ENCODE peak calls at places on chromosome 18, in six cellular contexts. One of them, this sample, is unnamed.

GRCh38 chr18:33051397-33051796 is 278.6 kb upstream of the KLHL14 start:
- DNase-seq in MCF 10A: peak
- DNase-seq in NCI-H1105 treated with DMSO at 0.1 percent for 48 hours: peak
- DNase-seq in fibroblast of mammary gland: peak
- DNase-seq in HTR-8/SVneo: no peak
- DNase-seq in AG04450: no peak
- DNase-seq in this sample: no peak

GRCh38 chr18:9876867-9877654 is 8.7 kb upstream of the TXNDC2 start:
- DNase-seq in HTR-8/SVneo: peak
- DNase-seq in fibroblast of mammary gland: peak
- DNase-seq in NCI-H1105 treated with DMSO at 0.1 percent for 48 hours: no peak
- DNase-seq in AG04450: peak
- DNase-seq in MCF 10A: peak
- DNase-seq in this sample: no peak

GRCh38 chr18:34223164-34223892 is 1.4 kb downstream of the NOL4 start:
- DNase-seq in fibroblast of mammary gland: no peak
- DNase-seq in HTR-8/SVneo: no peak
- DNase-seq in AG04450: no peak
- DNase-seq in MCF 10A: no peak
- DNase-seq in NCI-H1105 treated with DMSO at 0.1 percent for 48 hours: peak
- DNase-seq in this sample: no peak

GRCh38 chr18:35478520-35479435 is 19.0 kb downstream of the INO80C start:
- DNase-seq in AG04450: no peak
- DNase-seq in MCF 10A: peak
- DNase-seq in NCI-H1105 treated with DMSO at 0.1 percent for 48 hours: no peak
- DNase-seq in HTR-8/SVneo: peak
- DNase-seq in fibroblast of mammary gland: peak
- DNase-seq in this sample: no peak

GRCh38 chr18:14925281-14925709 is 177.3 kb downstream of the ANKRD30B start:
- DNase-seq in AG04450: no peak
- DNase-seq in NCI-H1105 treated with DMSO at 0.1 percent for 48 hours: no peak
- DNase-seq in MCF 10A: no peak
- DNase-seq in fibroblast of mammary gland: no peak
- DNase-seq in HTR-8/SVneo: peak
- DNase-seq in this sample: no peak

GRCh38 chr18:3458952-3459853 is 9.2 kb downstream of the TGIF1 start:
- DNase-seq in AG04450: no peak
- DNase-seq in MCF 10A: peak
- DNase-seq in NCI-H1105 treated with DMSO at 0.1 percent for 48 hours: no peak
- DNase-seq in fibroblast of mammary gland: peak
- DNase-seq in HTR-8/SVneo: no peak
- DNase-seq in this sample: no peak

GRCh38 chr18:79706658-79707057 is 27.1 kb downstream of the CTDP1 start:
- DNase-seq in NCI-H1105 treated with DMSO at 0.1 percent for 48 hours: no peak
- DNase-seq in fibroblast of mammary gland: no peak
- DNase-seq in HTR-8/SVneo: no peak
- DNase-seq in AG04450: no peak
- DNase-seq in MCF 10A: no peak
- DNase-seq in this sample: no peak

GRCh38 chr18:46497129-46497528 is 159.9 kb downstream of the LOXHD1 start:
- DNase-seq in AG04450: no peak
- DNase-seq in MCF 10A: peak
- DNase-seq in fibroblast of mammary gland: peak
- DNase-seq in NCI-H1105 treated with DMSO at 0.1 percent for 48 hours: no peak
- DNase-seq in HTR-8/SVneo: no peak
- DNase-seq in this sample: no peak

GRCh38 chr18:596288-596881 is 403 bp upstream of the CLUL1 start:
- DNase-seq in HTR-8/SVneo: peak
- DNase-seq in NCI-H1105 treated with DMSO at 0.1 percent for 48 hours: peak
- DNase-seq in AG04450: no peak
- DNase-seq in MCF 10A: peak
- DNase-seq in fibroblast of mammary gland: no peak
- DNase-seq in this sample: no peak

GRCh38 chr18:75730249-75730648 is 302.7 kb upstream of the SMIM21 start:
- DNase-seq in HTR-8/SVneo: no peak
- DNase-seq in MCF 10A: no peak
- DNase-seq in AG04450: no peak
- DNase-seq in fibroblast of mammary gland: no peak
- DNase-seq in NCI-H1105 treated with DMSO at 0.1 percent for 48 hours: no peak
- DNase-seq in this sample: no peak

GRCh38 chr18:2846638-2847340 is at the start of gene EMILIN2:
- DNase-seq in fibroblast of mammary gland: peak
- DNase-seq in MCF 10A: no peak
- DNase-seq in NCI-H1105 treated with DMSO at 0.1 percent for 48 hours: no peak
- DNase-seq in AG04450: no peak
- DNase-seq in HTR-8/SVneo: peak
- DNase-seq in this sample: no peak

GRCh38 chr18:2963048-2963447 is 49.9 kb downstream of the LPIN2 start:
- DNase-seq in HTR-8/SVneo: no peak
- DNase-seq in MCF 10A: no peak
- DNase-seq in NCI-H1105 treated with DMSO at 0.1 percent for 48 hours: no peak
- DNase-seq in AG04450: no peak
- DNase-seq in fibroblast of mammary gland: no peak
- DNase-seq in this sample: peak

GRCh38 chr18:46528037-46528436 is 129.0 kb downstream of the LOXHD1 start:
- DNase-seq in fibroblast of mammary gland: no peak
- DNase-seq in HTR-8/SVneo: no peak
- DNase-seq in NCI-H1105 treated with DMSO at 0.1 percent for 48 hours: no peak
- DNase-seq in AG04450: no peak
- DNase-seq in MCF 10A: no peak
- DNase-seq in this sample: no peak

GRCh38 chr18:52569492-52569891 is 229.5 kb downstream of the DCC start:
- DNase-seq in AG04450: no peak
- DNase-seq in NCI-H1105 treated with DMSO at 0.1 percent for 48 hours: no peak
- DNase-seq in fibroblast of mammary gland: no peak
- DNase-seq in MCF 10A: no peak
- DNase-seq in HTR-8/SVneo: no peak
- DNase-seq in this sample: no peak

GRCh38 chr18:42636309-42636708 is 479.2 kb downstream of the RIT2 start:
- DNase-seq in MCF 10A: no peak
- DNase-seq in fibroblast of mammary gland: no peak
- DNase-seq in HTR-8/SVneo: no peak
- DNase-seq in NCI-H1105 treated with DMSO at 0.1 percent for 48 hours: no peak
- DNase-seq in AG04450: no peak
- DNase-seq in this sample: no peak

GRCh38 chr18:33746261-33746660 is 168.2 kb downstream of the ASXL3 start:
- DNase-seq in AG04450: no peak
- DNase-seq in HTR-8/SVneo: no peak
- DNase-seq in NCI-H1105 treated with DMSO at 0.1 percent for 48 hours: no peak
- DNase-seq in MCF 10A: no peak
- DNase-seq in fibroblast of mammary gland: no peak
- DNase-seq in this sample: no peak

GRCh38 chr18:80210312-80211083 is 36.8 kb downstream of the PARD6G start:
- DNase-seq in fibroblast of mammary gland: no peak
- DNase-seq in MCF 10A: no peak
- DNase-seq in HTR-8/SVneo: no peak
- DNase-seq in NCI-H1105 treated with DMSO at 0.1 percent for 48 hours: peak
- DNase-seq in AG04450: no peak
- DNase-seq in this sample: no peak

GRCh38 chr18:304887-305529 is 37.2 kb upstream of the THOC1 start:
- DNase-seq in AG04450: no peak
- DNase-seq in MCF 10A: peak
- DNase-seq in NCI-H1105 treated with DMSO at 0.1 percent for 48 hours: no peak
- DNase-seq in HTR-8/SVneo: no peak
- DNase-seq in fibroblast of mammary gland: no peak
- DNase-seq in this sample: no peak

GRCh38 chr18:1499265-1499664 is 594.6 kb downstream of the ADCYAP1 start:
- DNase-seq in HTR-8/SVneo: no peak
- DNase-seq in NCI-H1105 treated with DMSO at 0.1 percent for 48 hours: no peak
- DNase-seq in fibroblast of mammary gland: no peak
- DNase-seq in AG04450: no peak
- DNase-seq in MCF 10A: no peak
- DNase-seq in this sample: no peak

GRCh38 chr18:48777026-48777736 is 173.6 kb downstream of the SMAD7 start:
- DNase-seq in fibroblast of mammary gland: peak
- DNase-seq in NCI-H1105 treated with DMSO at 0.1 percent for 48 hours: peak
- DNase-seq in AG04450: no peak
- DNase-seq in HTR-8/SVneo: peak
- DNase-seq in MCF 10A: peak
- DNase-seq in this sample: peak

GRCh38 chr18:62339106-62339988 is 14.2 kb downstream of the TNFRSF11A start:
- DNase-seq in MCF 10A: peak
- DNase-seq in AG04450: peak
- DNase-seq in HTR-8/SVneo: peak
- DNase-seq in fibroblast of mammary gland: peak
- DNase-seq in NCI-H1105 treated with DMSO at 0.1 percent for 48 hours: no peak
- DNase-seq in this sample: no peak

GRCh38 chr18:3579701-3580100 is 129.7 kb downstream of the TGIF1 start:
- DNase-seq in fibroblast of mammary gland: peak
- DNase-seq in NCI-H1105 treated with DMSO at 0.1 percent for 48 hours: no peak
- DNase-seq in MCF 10A: no peak
- DNase-seq in AG04450: no peak
- DNase-seq in HTR-8/SVneo: peak
- DNase-seq in this sample: no peak

GRCh38 chr18:44537521-44537920 is 143.2 kb upstream of the SETBP1 start:
- DNase-seq in fibroblast of mammary gland: peak
- DNase-seq in AG04450: peak
- DNase-seq in MCF 10A: peak
- DNase-seq in NCI-H1105 treated with DMSO at 0.1 percent for 48 hours: no peak
- DNase-seq in HTR-8/SVneo: peak
- DNase-seq in this sample: no peak

GRCh38 chr18:31612124-31612523 is 20.4 kb downstream of the TTR start:
- DNase-seq in NCI-H1105 treated with DMSO at 0.1 percent for 48 hours: no peak
- DNase-seq in fibroblast of mammary gland: no peak
- DNase-seq in AG04450: no peak
- DNase-seq in MCF 10A: no peak
- DNase-seq in HTR-8/SVneo: no peak
- DNase-seq in this sample: no peak

GRCh38 chr18:70322928-70323327 is 34.1 kb downstream of the SOCS6 start:
- DNase-seq in HTR-8/SVneo: no peak
- DNase-seq in MCF 10A: peak
- DNase-seq in AG04450: no peak
- DNase-seq in NCI-H1105 treated with DMSO at 0.1 percent for 48 hours: no peak
- DNase-seq in fibroblast of mammary gland: peak
- DNase-seq in this sample: no peak

GRCh38 chr18:62436636-62437519 is 85.9 kb upstream of the ZCCHC2 start:
- DNase-seq in fibroblast of mammary gland: peak
- DNase-seq in NCI-H1105 treated with DMSO at 0.1 percent for 48 hours: no peak
- DNase-seq in HTR-8/SVneo: no peak
- DNase-seq in MCF 10A: peak
- DNase-seq in AG04450: no peak
- DNase-seq in this sample: no peak

GRCh38 chr18:77761332-77761731 is 511.7 kb downstream of the GALR1 start:
- DNase-seq in AG04450: no peak
- DNase-seq in HTR-8/SVneo: no peak
- DNase-seq in fibroblast of mammary gland: no peak
- DNase-seq in MCF 10A: no peak
- DNase-seq in NCI-H1105 treated with DMSO at 0.1 percent for 48 hours: no peak
- DNase-seq in this sample: no peak

GRCh38 chr18:323253-323622 is 55.4 kb upstream of the THOC1 start:
- DNase-seq in NCI-H1105 treated with DMSO at 0.1 percent for 48 hours: no peak
- DNase-seq in MCF 10A: peak
- DNase-seq in HTR-8/SVneo: no peak
- DNase-seq in AG04450: no peak
- DNase-seq in fibroblast of mammary gland: peak
- DNase-seq in this sample: no peak

GRCh38 chr18:8433323-8433722 is 175.9 kb upstream of the RAB12 start:
- DNase-seq in MCF 10A: no peak
- DNase-seq in AG04450: no peak
- DNase-seq in NCI-H1105 treated with DMSO at 0.1 percent for 48 hours: no peak
- DNase-seq in fibroblast of mammary gland: no peak
- DNase-seq in HTR-8/SVneo: no peak
- DNase-seq in this sample: no peak

GRCh38 chr18:63119647-63120046 is 199.9 kb downstream of the BCL2 start:
- DNase-seq in AG04450: no peak
- DNase-seq in HTR-8/SVneo: peak
- DNase-seq in MCF 10A: peak
- DNase-seq in NCI-H1105 treated with DMSO at 0.1 percent for 48 hours: peak
- DNase-seq in fibroblast of mammary gland: peak
- DNase-seq in this sample: no peak

GRCh38 chr18:55857409-55857808 is 269.4 kb upstream of the TCF4 start:
- DNase-seq in AG04450: no peak
- DNase-seq in fibroblast of mammary gland: no peak
- DNase-seq in NCI-H1105 treated with DMSO at 0.1 percent for 48 hours: no peak
- DNase-seq in MCF 10A: peak
- DNase-seq in HTR-8/SVneo: no peak
- DNase-seq in this sample: no peak

GRCh38 chr18:52002600-52002999 is 337.4 kb upstream of the DCC start:
- DNase-seq in AG04450: no peak
- DNase-seq in MCF 10A: no peak
- DNase-seq in HTR-8/SVneo: no peak
- DNase-seq in fibroblast of mammary gland: no peak
- DNase-seq in NCI-H1105 treated with DMSO at 0.1 percent for 48 hours: no peak
- DNase-seq in this sample: no peak

GRCh38 chr18:40531061-40531460 is 1424.0 kb upstream of the PIK3C3 start:
- DNase-seq in NCI-H1105 treated with DMSO at 0.1 percent for 48 hours: no peak
- DNase-seq in AG04450: no peak
- DNase-seq in fibroblast of mammary gland: no peak
- DNase-seq in MCF 10A: peak
- DNase-seq in HTR-8/SVneo: no peak
- DNase-seq in this sample: no peak

GRCh38 chr18:32470136-32470712 is 458 bp downstream of the GAREM1 start:
- DNase-seq in AG04450: no peak
- DNase-seq in HTR-8/SVneo: no peak
- DNase-seq in MCF 10A: peak
- DNase-seq in fibroblast of mammary gland: peak
- DNase-seq in NCI-H1105 treated with DMSO at 0.1 percent for 48 hours: peak
- DNase-seq in this sample: peak

GRCh38 chr18:46464926-46465655 is 191.9 kb downstream of the LOXHD1 start:
- DNase-seq in AG04450: no peak
- DNase-seq in HTR-8/SVneo: no peak
- DNase-seq in NCI-H1105 treated with DMSO at 0.1 percent for 48 hours: no peak
- DNase-seq in MCF 10A: no peak
- DNase-seq in fibroblast of mammary gland: no peak
- DNase-seq in this sample: no peak

GRCh38 chr18:24111936-24112335 is 26.9 kb upstream of the CABYR start:
- DNase-seq in HTR-8/SVneo: no peak
- DNase-seq in MCF 10A: no peak
- DNase-seq in NCI-H1105 treated with DMSO at 0.1 percent for 48 hours: no peak
- DNase-seq in fibroblast of mammary gland: no peak
- DNase-seq in AG04450: no peak
- DNase-seq in this sample: no peak

GRCh38 chr18:45522371-45522770 is 92.9 kb upstream of the SLC14A2 start:
- DNase-seq in NCI-H1105 treated with DMSO at 0.1 percent for 48 hours: no peak
- DNase-seq in MCF 10A: peak
- DNase-seq in fibroblast of mammary gland: peak
- DNase-seq in AG04450: no peak
- DNase-seq in HTR-8/SVneo: no peak
- DNase-seq in this sample: no peak

GRCh38 chr18:23872701-23873550 is 141.6 kb upstream of the TTC39C start:
- DNase-seq in fibroblast of mammary gland: no peak
- DNase-seq in MCF 10A: peak
- DNase-seq in HTR-8/SVneo: no peak
- DNase-seq in NCI-H1105 treated with DMSO at 0.1 percent for 48 hours: no peak
- DNase-seq in AG04450: no peak
- DNase-seq in this sample: peak

GRCh38 chr18:68417826-68418225 is 297.1 kb downstream of the TMX3 start:
- DNase-seq in MCF 10A: peak
- DNase-seq in fibroblast of mammary gland: peak
- DNase-seq in HTR-8/SVneo: no peak
- DNase-seq in AG04450: no peak
- DNase-seq in NCI-H1105 treated with DMSO at 0.1 percent for 48 hours: no peak
- DNase-seq in this sample: no peak